ENCODE peak calls at places on chromosomes 5 and 9, in ten cellular contexts. H is GM20000, D is Caki2, Y is Panc1, K is GM03348, J is upper lobe of right lung, Q is glomerular endothelial cell, V is psoas muscle, X is T follicular helper cell, P is ecto neural progenitor cell. G is an unnamed sample.

GRCh38 chr5:91212336-91213092 is 170.6 kb downstream of the ARRDC3 start:
- DNase-seq in H (no peak), D (no peak), Y (no peak), K (peak; percentile 75), J (no peak), Q (no peak), V (no peak), X (no peak), P (no peak), G (peak; percentile 88)

GRCh38 chr5:73940747-73941146 is 314.8 kb downstream of the ARHGEF28 start:
- DNase-seq in H (no peak), D (no peak), Y (no peak), K (no peak), J (no peak), Q (no peak), V (no peak), X (no peak), P (no peak), G (no peak)

GRCh38 chr9:134569626-134570025 is 72.0 kb upstream of the COL5A1 start:
- DNase-seq in H (no peak), D (no peak), Y (no peak), K (no peak), J (no peak), Q (no peak), V (no peak), X (no peak), P (no peak), G (no peak)

GRCh38 chr5:132289097-132289496 is 5.1 kb upstream of the SLC22A4 start:
- DNase-seq in H (no peak), D (no peak), Y (no peak), K (no peak), J (no peak), Q (no peak), V (no peak), X (no peak), P (no peak), G (no peak)

GRCh38 chr9:136742640-136743391 is at the start of gene LCN10:
- DNase-seq in H (no peak), D (no peak), Y (no peak), K (no peak), J (no peak), Q (no peak), V (no peak), X (no peak), P (peak; percentile 79), G (no peak)

GRCh38 chr9:20321683-20322082 is 300.6 kb downstream of the MLLT3 start:
- DNase-seq in H (no peak), D (no peak), Y (no peak), K (no peak), J (no peak), Q (no peak), V (no peak), X (peak; percentile 56), P (no peak), G (no peak)

GRCh38 chr5:67283275-67283987 is 86.8 kb upstream of the CD180 start:
- DNase-seq in H (no peak), D (no peak), Y (no peak), K (no peak), J (no peak), Q (no peak), V (no peak), X (no peak), P (no peak), G (no peak)

GRCh38 chr9:1032181-1032580 is 18.0 kb upstream of the DMRT2 start:
- DNase-seq in H (no peak), D (no peak), Y (no peak), K (no peak), J (no peak), Q (no peak), V (no peak), X (no peak), P (no peak), G (no peak)

GRCh38 chr5:1167361-1167727 is 34.1 kb upstream of the SLC6A19 start:
- DNase-seq in H (no peak), D (peak; percentile 20), Y (no peak), K (no peak), J (no peak), Q (no peak), V (no peak), X (no peak), P (no peak), G (no peak)